ENCODE peak calls at places on chromosomes 13 and 19, in six cellular contexts. S, X, K, Z, H and T are unnamed samples.

GRCh38 chr19:30812099-30812684 is 440.0 kb downstream of the ZNF536 start:
- DNase-seq in S (no peak), X (no peak), K (no peak), Z (no peak), H (no peak), T (no peak)

GRCh38 chr13:70098669-70099068 is 9.0 kb upstream of the ATXN8OS start:
- DNase-seq in S (no peak), X (no peak), K (no peak), Z (no peak), H (no peak), T (no peak)

GRCh38 chr19:23916991-23917390 is 2.3 kb downstream of the ZNF726 start:
- DNase-seq in S (no peak), X (no peak), K (no peak), Z (no peak), H (no peak), T (no peak)

GRCh38 chr19:44345969-44346368 is 10.5 kb downstream of the ZNF112 start:
- DNase-seq in S (no peak), X (no peak), K (no peak), Z (no peak), H (no peak), T (no peak)

GRCh38 chr13:94710881-94711560 is 1.3 kb downstream of the SOX21 start:
- DNase-seq in S (no peak), X (no peak), K (no peak), Z (no peak), H (no peak), T (no peak)

GRCh38 chr19:3821857-3822364 is 35.7 kb upstream of the MATK start:
- DNase-seq in S (peak), X (peak), K (peak), Z (peak), H (peak), T (peak)

GRCh38 chr19:30692517-30692870 is 320.3 kb downstream of the ZNF536 start:
- DNase-seq in S (no peak), X (no peak), K (peak), Z (no peak), H (no peak), T (peak)

GRCh38 chr13:52848455-52849190 is at the start of gene PCDH8:
- DNase-seq in S (no peak), X (no peak), K (no peak), Z (no peak), H (no peak), T (no peak)

GRCh38 chr13:51223284-51224270 is 1.4 kb downstream of the FAM124A start:
- DNase-seq in S (no peak), X (no peak), K (no peak), Z (no peak), H (no peak), T (no peak)

GRCh38 chr13:98761126-98761978 is 8.9 kb upstream of the SLC15A1 start:
- DNase-seq in S (no peak), X (no peak), K (no peak), Z (no peak), H (peak), T (no peak)

GRCh38 chr19:13646758-13647157 is 117.6 kb upstream of the MRI1 start:
- DNase-seq in S (no peak), X (no peak), K (no peak), Z (no peak), H (no peak), T (no peak)

GRCh38 chr13:113350065-113350937 is 13.6 kb downstream of the GRTP1 start:
- DNase-seq in S (no peak), X (no peak), K (no peak), Z (no peak), H (no peak), T (no peak)
- TF ChIP-seq CTCF in S (no peak), X (no peak), K (no peak), Z (no peak), H (no peak), T (no peak)

GRCh38 chr19:17262557-17262956 is 2.0 kb downstream of the USHBP1 start:
- DNase-seq in S (no peak), X (no peak), K (no peak), Z (no peak), H (no peak), T (no peak)

GRCh38 chr19:17266589-17266974 is 661 bp upstream of the BABAM1 start:
- DNase-seq in S (no peak), X (no peak), K (no peak), Z (no peak), H (peak), T (no peak)

GRCh38 chr19:17266026-17266425 is 1.2 kb upstream of the BABAM1 start:
- DNase-seq in S (no peak), X (no peak), K (no peak), Z (no peak), H (no peak), T (no peak)

GRCh38 chr19:17263712-17264640 is 569 bp downstream of the USHBP1 start:
- DNase-seq in S (no peak), X (no peak), K (no peak), Z (no peak), H (no peak), T (no peak)

GRCh38 chr19:17264641-17264979 is at the start of gene USHBP1:
- DNase-seq in S (no peak), X (no peak), K (no peak), Z (no peak), H (no peak), T (no peak)
- H3K4me3 ChIP-seq in S (no peak), X (peak), K (peak), Z (peak), H (peak), T (no peak)

GRCh38 chr19:7505288-7505681 is 10.6 kb upstream of the ZNF358 start:
- DNase-seq in S (no peak), X (no peak), K (no peak), Z (peak), H (no peak), T (no peak)

GRCh38 chr19:7505682-7506384 is 10.1 kb upstream of the ZNF358 start:
- DNase-seq in S (no peak), X (no peak), K (no peak), Z (peak), H (no peak), T (no peak)

GRCh38 chr19:7506385-7507328 is 9.2 kb upstream of the ZNF358 start:
- DNase-seq in S (no peak), X (peak), K (peak), Z (peak), H (peak), T (peak)

GRCh38 chr19:7509625-7510024 is 6.3 kb upstream of the ZNF358 start:
- DNase-seq in S (no peak), X (no peak), K (no peak), Z (no peak), H (no peak), T (no peak)

DNA sequence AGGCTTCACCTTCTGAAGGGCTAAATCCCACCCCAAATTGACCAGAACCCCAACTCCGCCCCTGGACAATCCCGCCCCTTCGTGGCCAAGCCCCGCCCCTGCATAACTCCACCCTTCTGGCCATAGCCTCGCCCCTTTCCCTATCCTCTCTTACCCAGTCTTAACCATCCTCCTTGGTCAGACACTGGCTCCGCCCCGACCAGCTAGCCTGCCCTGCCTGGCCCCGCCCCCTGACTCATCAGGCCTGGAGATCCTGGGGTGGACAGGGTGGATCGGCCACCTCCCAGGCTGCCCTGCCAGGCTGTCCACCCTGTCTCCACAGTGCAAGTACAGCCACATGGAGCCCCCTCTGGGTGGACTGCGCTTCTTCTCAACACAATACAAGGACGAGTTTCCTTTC is 8.0 kb upstream of the ZNF358 start:
- DNase-seq in S (no peak), X (peak), K (peak), Z (no peak), H (peak), T (no peak)
- TF ChIP-seq POLR2A in S (no peak), X (no peak), K (no peak), Z (no peak), H (no peak), T (no peak)

GRCh38 chr19:1199531-1199930 is 6.0 kb upstream of the STK11 start:
- DNase-seq in S (no peak), X (no peak), K (no peak), Z (no peak), H (no peak), T (no peak)
- TF ChIP-seq CTCF in S (no peak), X (no peak), K (no peak), Z (no peak), H (no peak), T (no peak)

DNA sequence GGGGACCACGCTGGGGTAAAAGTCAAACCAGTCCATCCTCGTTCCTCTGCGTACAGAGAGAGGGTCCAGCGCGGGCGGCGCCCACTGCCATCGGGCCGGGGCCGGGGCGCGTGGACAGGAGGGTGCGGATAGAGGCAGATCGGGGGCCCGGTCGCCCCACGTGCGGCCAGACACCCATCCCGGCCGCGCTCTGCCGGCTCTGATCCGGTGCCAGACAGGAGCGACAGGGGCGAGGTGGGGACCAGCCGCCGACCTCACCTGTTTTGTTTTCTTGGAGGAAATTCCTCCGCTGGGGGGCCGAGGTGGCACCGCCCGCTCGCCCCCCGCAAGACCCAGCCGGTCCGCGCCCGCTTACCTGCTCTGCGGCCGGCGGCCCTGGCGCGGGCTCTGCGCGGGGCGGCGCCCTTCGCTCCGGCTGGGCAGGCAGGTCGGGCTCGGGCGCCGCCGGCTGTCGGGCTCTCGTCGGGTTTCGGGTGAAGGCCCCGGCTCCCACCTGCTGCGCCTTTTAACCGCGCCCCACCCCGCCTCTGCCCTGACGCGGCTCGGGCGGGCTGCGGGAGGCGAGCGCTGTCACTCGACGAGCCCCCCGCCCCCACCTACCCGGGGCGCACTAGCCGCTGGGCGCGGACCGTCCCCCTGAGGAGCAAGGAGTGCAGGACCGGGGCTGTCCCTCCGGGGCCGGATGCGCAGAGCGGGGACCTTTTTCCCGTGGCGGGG is at the start of gene GJB6:
- DNase-seq in S (no peak), X (no peak), K (no peak), Z (no peak), H (no peak), T (no peak)
- H3K4me3 ChIP-seq in S (peak), X (peak), K (no peak), Z (peak), H (peak), T (peak)

DNA sequence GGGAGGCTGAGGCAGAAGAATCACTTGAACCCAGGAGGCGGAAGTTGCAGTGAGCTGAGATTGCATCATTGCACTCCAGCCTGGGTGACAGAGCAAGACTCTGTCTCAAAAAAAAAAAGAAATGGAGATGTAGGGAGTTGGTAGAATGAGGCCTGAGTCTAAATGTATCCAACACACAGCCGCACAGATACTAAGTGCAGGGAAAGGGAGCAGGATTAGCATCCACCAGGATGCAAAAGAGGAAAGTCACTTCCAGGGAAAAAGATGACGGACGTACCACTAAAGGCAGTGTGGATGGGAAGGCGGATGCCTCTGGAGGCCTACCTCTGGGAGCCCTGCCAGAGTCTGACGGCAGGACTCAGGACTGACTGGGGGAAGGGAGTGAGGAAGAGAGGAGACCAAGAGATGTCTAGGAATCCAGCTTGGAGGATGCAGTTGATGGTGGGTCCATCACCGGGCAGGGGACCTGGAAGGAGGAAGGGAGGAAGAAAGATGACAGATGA is 6.8 kb downstream of the FAM98C start:
- DNase-seq in S (no peak), X (no peak), K (no peak), Z (no peak), H (no peak), T (no peak)
- TF ChIP-seq POLR2A in S (no peak), X (no peak), K (no peak), Z (no peak), H (no peak), T (no peak)

DNA sequence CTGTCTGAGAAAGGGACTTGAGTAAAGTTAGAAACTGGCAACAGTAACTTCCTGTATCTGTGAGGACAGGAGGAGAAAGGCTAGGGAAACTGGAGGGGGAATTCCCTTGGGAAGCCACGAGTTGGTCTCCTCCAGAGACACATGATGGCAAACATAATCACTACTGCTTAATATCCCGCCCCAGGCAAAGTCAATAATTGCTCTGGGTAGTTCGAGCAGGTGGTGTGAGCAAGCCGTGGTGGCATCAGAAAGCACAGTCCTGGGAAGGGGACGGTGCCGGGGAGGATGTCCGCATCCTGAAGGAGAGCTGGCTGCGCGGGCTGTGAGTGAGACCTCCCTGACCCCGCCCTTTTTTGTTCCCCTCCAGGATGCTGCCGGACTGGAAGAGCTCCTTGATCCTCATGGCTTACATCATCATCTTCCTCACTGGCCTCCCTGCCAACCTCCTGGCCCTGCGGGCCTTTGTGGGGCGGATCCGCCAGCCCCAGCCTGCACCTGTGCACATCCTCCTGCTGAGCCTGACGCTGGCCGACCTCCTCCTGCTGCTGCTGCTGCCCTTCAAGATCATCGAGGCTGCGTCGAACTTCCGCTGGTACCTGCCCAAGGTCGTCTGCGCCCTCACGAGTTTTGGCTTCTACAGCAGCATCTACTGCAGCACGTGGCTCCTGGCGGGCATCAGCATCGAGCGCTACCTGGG is 1.4 kb downstream of the FFAR2 start:
- DNase-seq in S (peak), X (no peak), K (no peak), Z (no peak), H (peak), T (no peak)
- TF ChIP-seq CTCF in S (no peak), X (no peak), K (no peak), Z (no peak), H (no peak), T (no peak)